ENCODE peak calls at places on chromosomes 11 and 22, in four cellular contexts. R is HCT116, V is MM.1S, G is GM23248. T is an unnamed sample. For H3K9me2, the result is how much of the 10 kb centered on the place peaks cover.

GRCh38 chr11:66743271-66743968 is 14.4 kb upstream of the SPTBN2 start:
- DNase-seq in R (no peak), G (no peak), V (no peak), T (no peak)

GRCh38 chr11:33185756-33186155 is 24.5 kb upstream of the CSTF3 start:
- DNase-seq in R (no peak), V (no peak), G (no peak), T (no peak)

GRCh38 chr11:17498058-17498457 is 21.4 kb upstream of the ABCC8 start:
- DNase-seq in R (peak), G (no peak), V (peak), T (peak)

GRCh38 chr11:117127164-117127563 is 16.9 kb upstream of the PAFAH1B2 start:
- DNase-seq in R (no peak), G (no peak), V (no peak), T (no peak)

GRCh38 chr11:103878646-103879045 is 157.8 kb upstream of the DDI1 start:
- DNase-seq in G (no peak), R (no peak), V (no peak), T (peak)

GRCh38 chr22:17115311-17115710 is 5.8 kb downstream of the TMEM121B start:
- DNase-seq in G (no peak), V (no peak), R (no peak), T (no peak)

GRCh38 chr11:102026217-102026616 is 21.0 kb upstream of the CFAP300 start:
- DNase-seq in V (no peak), G (no peak), R (no peak), T (no peak)

GRCh38 chr11:19164230-19164855 is 37.4 kb downstream of the CSRP3 start:
- DNase-seq in R (no peak), G (no peak), V (no peak), T (no peak)

GRCh38 chr11:20658135-20658534 is 11.3 kb upstream of the NELL1 start:
- DNase-seq in G (no peak), R (no peak), V (no peak), T (no peak)

GRCh38 chr11:132898676-132899075 is 633.6 kb downstream of the OPCML start:
- DNase-seq in R (no peak), V (no peak), G (no peak), T (no peak)
- H3K9me2 ChIP-seq in R (under half), V (under half), G (under half), T (under half)

DNA sequence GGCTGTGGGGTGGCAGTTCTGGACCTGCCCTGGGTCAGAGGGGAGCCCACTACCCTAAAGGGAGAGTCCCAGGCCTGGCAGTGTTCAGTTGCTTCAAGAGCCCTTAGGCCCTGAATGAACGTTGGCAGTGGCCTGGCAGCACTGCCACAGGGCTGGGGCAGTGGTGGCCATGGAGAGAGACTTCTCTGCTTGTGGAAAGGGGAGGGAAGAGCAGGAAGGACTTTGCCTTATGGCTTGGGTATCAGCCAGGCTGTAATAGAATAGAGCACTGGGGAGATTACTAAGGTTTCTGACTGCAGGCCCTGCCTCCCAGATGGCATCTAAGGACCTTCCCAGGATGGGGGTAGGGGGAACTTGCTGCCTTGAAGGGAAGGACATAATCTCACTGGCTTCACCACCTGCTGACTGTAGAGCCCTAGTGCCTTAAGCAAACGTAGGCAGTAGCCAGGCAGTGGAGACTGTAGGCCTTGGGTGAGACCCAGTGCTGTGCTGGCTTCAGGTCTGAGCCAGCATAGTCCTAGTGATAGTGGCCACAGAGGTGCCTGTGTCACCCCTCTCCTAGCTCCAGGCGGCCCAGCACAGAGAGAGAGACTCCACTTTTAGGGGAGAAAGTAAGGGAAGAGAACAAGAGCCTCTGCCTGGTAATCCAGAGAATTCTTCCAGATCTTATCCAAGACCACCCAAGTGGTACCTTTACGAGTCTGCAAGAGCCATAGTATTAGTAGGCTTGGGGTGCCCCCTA is 27.6 kb downstream of the PLA2G6 start:
- DNase-seq in G (no peak), R (no peak), V (no peak), T (peak)
- H3K9ac ChIP-seq in G (no peak), R (no peak), V (no peak), T (no peak)

GRCh38 chr22:25110596-25110845 is 89.1 kb upstream of the CRYBB3 start:
- DNase-seq in V (no peak), G (no peak), R (no peak), T (no peak)
- H2AFZ ChIP-seq in V (peak), G (no peak), R (no peak), T (no peak)

DNA sequence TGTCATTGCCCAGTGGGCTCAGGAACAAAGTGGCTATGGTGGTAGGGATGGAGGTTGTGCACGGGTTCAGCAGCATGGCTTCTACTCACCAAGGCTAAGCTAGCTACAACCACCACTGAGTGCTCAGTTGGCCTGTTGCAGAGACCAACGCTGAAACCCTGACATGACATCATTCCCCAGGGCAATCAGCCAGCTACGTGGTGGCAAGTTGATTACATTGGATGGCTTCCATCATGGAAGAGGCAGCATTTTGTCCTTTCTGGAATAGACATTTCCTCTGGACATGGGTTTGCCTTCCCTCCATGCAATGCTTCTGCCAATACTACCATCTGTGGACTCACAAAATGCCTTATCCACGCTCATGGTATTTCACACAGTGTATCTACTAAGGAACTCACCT is 634.3 kb downstream of the OPCML start:
- DNase-seq in G (no peak), V (no peak), R (no peak), T (no peak)
- H3K9me2 ChIP-seq in G (under half), V (under half), R (under half), T (under half)

DNA sequence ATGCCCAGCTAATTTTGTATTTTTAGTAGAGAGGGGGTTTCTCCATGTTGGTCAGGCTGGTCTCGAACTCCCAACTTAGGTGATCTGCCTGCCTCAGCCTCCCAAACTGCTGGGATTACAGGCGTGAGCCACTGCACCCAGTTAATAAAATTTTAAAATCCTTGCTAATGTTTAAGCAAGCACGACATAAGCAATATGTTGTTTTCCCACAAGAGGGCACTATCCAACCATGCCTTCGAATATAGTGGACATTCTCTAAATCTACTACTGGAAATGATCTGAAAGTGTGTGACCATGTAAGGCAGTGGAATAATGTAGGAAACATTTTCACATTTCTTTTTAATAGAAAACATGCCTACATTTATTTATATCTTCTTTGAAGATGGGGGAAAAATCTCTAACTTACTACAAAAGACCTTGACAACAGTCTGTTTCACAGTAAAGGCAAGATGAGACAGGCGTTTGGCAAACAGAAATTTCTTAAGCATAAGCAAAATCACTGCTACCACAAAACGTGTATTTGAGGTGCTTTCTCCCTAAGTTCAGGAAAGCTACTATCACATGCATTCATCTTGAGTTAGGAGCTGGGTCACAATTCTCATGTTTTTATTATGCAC is 38.2 kb downstream of the PITPNB start:
- DNase-seq in G (peak), R (peak), V (peak), T (peak)
- H3K9ac ChIP-seq in G (peak), R (no peak), V (no peak), T (no peak)

GRCh38 chr11:61080986-61081590 is 21.2 kb upstream of the CD5 start:
- DNase-seq in G (no peak), V (no peak), R (no peak), T (no peak)
- H2AFZ ChIP-seq in G (no peak), V (no peak), R (no peak), T (no peak)

GRCh38 chr22:22523494-22523893 is 3.4 kb upstream of the ZNF280A start:
- DNase-seq in R (no peak), V (no peak), G (no peak), T (no peak)

GRCh38 chr22:22526125-22526912 is 6.2 kb upstream of the ZNF280A start:
- DNase-seq in V (no peak), R (no peak), G (no peak), T (no peak)

GRCh38 chr22:22528780-22529179 is 8.7 kb upstream of the ZNF280A start:
- DNase-seq in G (no peak), R (no peak), V (no peak), T (no peak)

GRCh38 chr22:22531770-22532546 is 11.9 kb upstream of the ZNF280A start:
- DNase-seq in R (no peak), G (no peak), V (no peak), T (no peak)

DNA sequence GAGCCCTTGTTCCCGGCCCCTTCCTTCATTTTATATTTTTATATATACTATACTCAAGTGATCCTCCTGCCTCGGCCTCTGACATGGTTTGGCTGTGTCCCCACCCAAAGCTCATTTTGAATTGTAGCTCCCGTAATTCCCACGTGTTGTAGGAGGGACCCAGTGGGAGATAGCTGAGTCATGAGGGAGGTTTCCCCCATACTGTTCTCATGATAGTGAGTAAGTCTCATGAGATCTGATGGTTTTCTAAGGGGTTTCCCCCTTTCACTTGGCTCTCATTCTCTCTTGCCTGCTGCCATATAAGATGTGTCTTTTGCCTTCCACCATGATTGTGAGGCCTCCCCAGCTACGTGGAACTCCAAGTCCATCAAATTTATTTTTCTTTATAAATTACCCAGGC is 7.2 kb upstream of the ZNF280A start:
- DNase-seq in V (no peak), G (no peak), R (no peak), T (no peak)
- H3K9me2 ChIP-seq in V (under half), G (under half), R (under half), T (under half)

GRCh38 chr22:46753761-46754109 is 8.7 kb upstream of the TBC1D22A start:
- DNase-seq in V (no peak), G (no peak), R (no peak), T (no peak)
- H3K9ac ChIP-seq in V (no peak), G (peak), R (peak), T (no peak)

DNA sequence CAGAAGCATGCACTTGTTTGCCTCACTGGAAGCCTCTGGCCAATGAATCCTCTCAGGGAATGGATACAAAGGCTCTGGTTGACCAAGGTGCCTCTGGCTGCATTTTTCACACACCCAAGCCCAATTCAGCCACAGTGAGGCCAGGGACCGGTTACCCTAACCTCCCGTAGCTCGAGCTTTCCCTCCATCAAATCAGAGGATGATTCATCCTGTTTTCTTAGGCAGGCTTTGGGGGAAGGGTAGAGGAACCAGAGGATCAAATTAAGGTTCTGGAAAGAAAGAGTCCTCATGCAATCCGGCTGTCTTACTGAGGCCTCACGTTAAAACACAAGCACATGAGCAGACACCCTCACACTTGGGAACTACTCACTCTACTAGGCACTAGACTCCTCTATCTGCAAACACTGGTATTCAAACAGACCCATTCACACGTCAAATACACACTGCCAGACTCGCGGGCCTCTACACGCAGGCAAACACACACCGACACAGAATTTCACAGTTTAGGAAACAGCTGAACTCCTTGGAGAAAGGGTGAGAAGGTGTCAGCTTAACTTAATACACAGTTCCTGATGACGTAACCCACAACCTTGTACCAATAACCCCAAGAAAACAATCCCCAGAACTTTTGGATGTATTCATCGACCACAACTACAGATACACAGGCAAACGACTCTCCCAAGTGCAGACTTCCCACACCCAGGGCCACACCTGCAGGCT is 12.4 kb downstream of the NRXN2 start:
- DNase-seq in R (no peak), V (no peak), G (peak), T (no peak)
- H2AFZ ChIP-seq in R (peak), V (no peak), G (no peak), T (no peak)

DNA sequence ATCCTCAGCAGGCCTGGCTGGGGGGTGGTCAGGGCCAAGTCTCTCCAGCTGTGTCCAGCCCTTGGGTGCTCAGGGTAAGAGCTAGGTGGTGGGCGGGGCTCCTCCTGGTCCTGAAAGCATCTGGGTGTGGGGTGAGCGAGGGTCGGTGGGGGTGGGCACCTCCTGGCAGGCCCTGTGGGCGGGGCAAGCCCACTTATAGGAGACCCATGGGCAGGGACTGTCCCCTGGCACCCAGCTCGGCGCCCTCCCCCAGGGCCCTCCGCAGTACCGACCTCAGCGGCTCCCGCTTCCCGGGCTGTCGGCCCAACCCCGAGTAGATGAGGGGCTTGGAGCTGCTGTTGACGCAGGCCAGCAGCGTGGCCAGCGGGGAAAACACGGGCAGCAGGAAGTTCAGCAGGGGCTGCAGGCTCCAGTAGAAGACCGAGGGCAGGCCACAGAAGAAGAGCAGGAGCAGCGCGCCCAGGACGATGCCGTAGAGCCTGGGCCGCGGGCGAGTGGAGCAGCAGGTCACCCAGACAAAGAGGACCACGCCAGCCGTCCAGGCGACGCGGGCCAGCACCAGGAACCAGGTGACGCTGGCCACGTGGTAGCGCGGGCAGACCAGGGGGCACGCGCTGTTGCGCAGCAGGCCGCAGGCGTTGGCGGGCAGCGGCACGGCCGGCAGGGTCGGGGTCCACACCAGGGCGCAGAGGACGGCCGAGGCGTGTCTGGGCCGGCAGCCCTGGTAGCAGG is 696 bp downstream of the MRGPRG start:
- DNase-seq in G (no peak), R (no peak), V (no peak), T (no peak)
- H3K9me2 ChIP-seq in G (under half), R (under half), V (under half), T (under half)

T was measured in Karpas-422.